ENCODE peak calls at places on chromosomes 11 and 22, in nine cellular contexts. H, Z, U, A, G, X, W, Y and N are unnamed samples.

GRCh38 chr11:69008774-69009440 is 4.1 kb downstream of the MRGPRF start:
- DNase-seq in H (peak), Z (peak), U (peak), A (peak), G (peak), X (no peak), W (peak), Y (no peak), N (no peak)

GRCh38 chr22:42720263-42721044 is at the start of gene A4GALT:
- DNase-seq in H (no peak), Z (peak), U (peak), A (peak), G (no peak), X (no peak), W (no peak), Y (no peak), N (peak)

GRCh38 chr22:33921576-33922181 is 1.4 kb upstream of the LARGE1 start:
- DNase-seq in H (no peak), Z (peak), U (no peak), A (no peak), G (no peak), X (peak), W (peak), Y (no peak), N (no peak)

GRCh38 chr22:45911601-45912271 is 65.2 kb downstream of the WNT7B start:
- DNase-seq in H (no peak), Z (no peak), U (no peak), A (no peak), G (no peak), X (no peak), W (no peak), Y (no peak), N (no peak)

GRCh38 chr11:123063396-123064267 is 1.7 kb upstream of the HSPA8 start:
- DNase-seq in H (no peak), Z (no peak), U (peak), A (peak), G (peak), X (peak), W (peak), Y (no peak), N (peak)

GRCh38 chr22:47901911-47902310 is 1139.5 kb downstream of the TBC1D22A start:
- DNase-seq in H (no peak), Z (no peak), U (no peak), A (no peak), G (no peak), X (no peak), W (no peak), Y (no peak), N (no peak)

GRCh38 chr22:43642319-43642718 is 169.8 kb downstream of the EFCAB6 start:
- DNase-seq in H (no peak), Z (no peak), U (no peak), A (no peak), G (no peak), X (no peak), W (no peak), Y (no peak), N (no peak)

GRCh38 chr11:122850076-122850631 is 11.9 kb downstream of the CRTAM start:
- DNase-seq in H (no peak), Z (no peak), U (peak), A (peak), G (peak), X (no peak), W (no peak), Y (peak), N (no peak)

GRCh38 chr11:82843057-82843795 is 57.0 kb downstream of the PRCP start:
- DNase-seq in H (no peak), Z (no peak), U (no peak), A (no peak), G (no peak), X (no peak), W (no peak), Y (no peak), N (no peak)

GRCh38 chr11:13120691-13121090 is 111.6 kb downstream of the RASSF10 start:
- DNase-seq in H (peak), Z (no peak), U (peak), A (peak), G (no peak), X (no peak), W (no peak), Y (no peak), N (no peak)

GRCh38 chr11:789951-790350 is at the start of gene CEND1:
- DNase-seq in H (no peak), Z (peak), U (peak), A (peak), G (no peak), X (no peak), W (no peak), Y (no peak), N (no peak)

GRCh38 chr11:10272132-10272531 is 21.9 kb downstream of the SBF2 start:
- DNase-seq in H (no peak), Z (no peak), U (no peak), A (no peak), G (peak), X (no peak), W (no peak), Y (no peak), N (no peak)

GRCh38 chr11:66264893-66265292 is 3.5 kb upstream of the RAB1B start:
- DNase-seq in H (no peak), Z (peak), U (no peak), A (peak), G (no peak), X (no peak), W (no peak), Y (no peak), N (no peak)

GRCh38 chr11:125378596-125378995 is 117.5 kb downstream of the FEZ1 start:
- DNase-seq in H (no peak), Z (no peak), U (no peak), A (no peak), G (no peak), X (no peak), W (no peak), Y (no peak), N (no peak)

GRCh38 chr11:70467196-70468085 is 69.1 kb downstream of the CTTN start:
- DNase-seq in H (no peak), Z (peak), U (peak), A (peak), G (no peak), X (no peak), W (peak), Y (no peak), N (no peak)

GRCh38 chr11:70506658-70506970 is 108.3 kb downstream of the CTTN start:
- DNase-seq in H (no peak), Z (no peak), U (no peak), A (no peak), G (no peak), X (no peak), W (peak), Y (no peak), N (no peak)

GRCh38 chr11:72234514-72234830 is 9.5 kb downstream of the PHOX2A start:
- DNase-seq in H (no peak), Z (no peak), U (no peak), A (no peak), G (no peak), X (no peak), W (no peak), Y (no peak), N (no peak)

GRCh38 chr22:36373258-36373579 is 14.5 kb downstream of the MYH9 start:
- DNase-seq in H (no peak), Z (no peak), U (no peak), A (no peak), G (no peak), X (no peak), W (peak), Y (no peak), N (no peak)